ENCODE peak calls at places on chromosomes 6 and 20, in five cellular contexts. J is transverse colon, O is A549, Q is brain microvascular endothelial cell, V is IMR-90. G is an unnamed sample.

GRCh38 chr6:146883640-146884531 is 285.1 kb downstream of the ADGB start:
- DNase-seq in Q (no peak), V (no peak), J (no peak), O (no peak), G (no peak)

GRCh38 chr6:3643921-3644320 is 107.6 kb downstream of the PXDC1 start:
- DNase-seq in J (no peak), O (no peak), V (no peak), Q (no peak), G (no peak)

GRCh38 chr6:11364971-11365397 is 132.5 kb upstream of the NEDD9 start:
- DNase-seq in O (no peak), Q (peak; percentile 28), V (no peak), J (no peak), G (no peak)

GRCh38 chr6:96213768-96214167 is 198.0 kb downstream of the FUT9 start:
- DNase-seq in V (no peak), J (no peak), O (no peak), Q (no peak), G (no peak)

GRCh38 chr20:47810686-47811347 is 25.5 kb upstream of the SULF2 start:
- DNase-seq in V (no peak), O (no peak), J (no peak), Q (no peak), G (no peak)

GRCh38 chr20:37475258-37475657 is 45.8 kb upstream of the NNAT start:
- DNase-seq in Q (no peak), O (no peak), V (no peak), J (no peak), G (no peak)

GRCh38 chr6:75345413-75345812 is 60.8 kb upstream of the TMEM30A start:
- DNase-seq in J (no peak), O (no peak), Q (no peak), V (no peak), G (no peak)

GRCh38 chr20:37161830-37162549 is 17.1 kb upstream of the RPN2 start:
- DNase-seq in Q (no peak), V (no peak), O (no peak), J (no peak), G (no peak)

GRCh38 chr20:63224272-63225081 is 8.5 kb upstream of the YTHDF1 start:
- DNase-seq in O (peak; percentile 60), Q (peak; percentile 27), J (peak; percentile 22), V (peak; percentile 44), G (peak; percentile 81)

GRCh38 chr6:33585403-33586107 is 5.5 kb upstream of the BAK1 start:
- DNase-seq in Q (peak; percentile 56), V (peak; percentile 55), J (peak; percentile 91), O (peak; percentile 64), G (peak; percentile 72)

GRCh38 chr20:62804632-62805364 is at the start of gene OGFR:
- DNase-seq in O (no peak), V (peak; percentile 38), Q (no peak), J (peak; percentile 78), G (peak; percentile 57)

GRCh38 chr6:88569959-88570358 is 393.5 kb downstream of the RNGTT start:
- DNase-seq in Q (no peak), J (no peak), O (no peak), V (no peak), G (no peak)

GRCh38 chr6:82095091-82095490 is 152.5 kb downstream of the IBTK start:
- DNase-seq in J (no peak), O (no peak), V (no peak), Q (no peak), G (no peak)

GRCh38 chr20:52578559-52578958 is 387.0 kb upstream of the ZFP64 start:
- DNase-seq in Q (no peak), V (no peak), J (no peak), O (no peak), G (peak; percentile 44)

GRCh38 chr6:97586344-97586743 is 303.3 kb upstream of the MMS22L start:
- DNase-seq in J (no peak), Q (peak; percentile 3), O (no peak), V (peak; percentile 49), G (no peak)

GRCh38 chr6:119112856-119113530 is 34.5 kb upstream of the FAM184A start:
- DNase-seq in O (no peak), V (no peak), Q (no peak), J (no peak), G (no peak)

GRCh38 chr20:56911946-56912345 is 282.8 kb downstream of the TFAP2C start:
- DNase-seq in O (no peak), Q (no peak), V (no peak), J (no peak), G (no peak)

GRCh38 chr6:113490356-113490755 is 366.8 kb upstream of the MARCKS start:
- DNase-seq in J (no peak), O (no peak), V (no peak), Q (no peak), G (no peak)

GRCh38 chr6:97160280-97160679 is 122.7 kb downstream of the MMS22L start:
- DNase-seq in J (no peak), V (peak; percentile 4), O (no peak), Q (no peak), G (no peak)

GRCh38 chr6:44045672-44046015 is 81.6 kb downstream of the MRPL14 start:
- DNase-seq in J (no peak), O (no peak), V (no peak), Q (no peak), G (no peak)

GRCh38 chr6:47306887-47307286 is 2.8 kb downstream of the TNFRSF21 start:
- DNase-seq in J (no peak), V (no peak), O (no peak), Q (no peak), G (no peak)
- H3K4me3 ChIP-seq in J (no peak overlapping the region), V (no peak overlapping the region), O (no peak overlapping the region), Q (no peak overlapping the region), G (no peak overlapping the region)

GRCh38 chr20:3734111-3734843 is 1.8 kb downstream of the HSPA12B start:
- DNase-seq in V (no peak), Q (no peak), O (no peak), J (peak; percentile 46), G (no peak)
- H3K4me3 ChIP-seq in V (no peak overlapping the region), Q (no peak overlapping the region), O (no peak overlapping the region), J (no peak overlapping the region), G (no peak overlapping the region)

DNA sequence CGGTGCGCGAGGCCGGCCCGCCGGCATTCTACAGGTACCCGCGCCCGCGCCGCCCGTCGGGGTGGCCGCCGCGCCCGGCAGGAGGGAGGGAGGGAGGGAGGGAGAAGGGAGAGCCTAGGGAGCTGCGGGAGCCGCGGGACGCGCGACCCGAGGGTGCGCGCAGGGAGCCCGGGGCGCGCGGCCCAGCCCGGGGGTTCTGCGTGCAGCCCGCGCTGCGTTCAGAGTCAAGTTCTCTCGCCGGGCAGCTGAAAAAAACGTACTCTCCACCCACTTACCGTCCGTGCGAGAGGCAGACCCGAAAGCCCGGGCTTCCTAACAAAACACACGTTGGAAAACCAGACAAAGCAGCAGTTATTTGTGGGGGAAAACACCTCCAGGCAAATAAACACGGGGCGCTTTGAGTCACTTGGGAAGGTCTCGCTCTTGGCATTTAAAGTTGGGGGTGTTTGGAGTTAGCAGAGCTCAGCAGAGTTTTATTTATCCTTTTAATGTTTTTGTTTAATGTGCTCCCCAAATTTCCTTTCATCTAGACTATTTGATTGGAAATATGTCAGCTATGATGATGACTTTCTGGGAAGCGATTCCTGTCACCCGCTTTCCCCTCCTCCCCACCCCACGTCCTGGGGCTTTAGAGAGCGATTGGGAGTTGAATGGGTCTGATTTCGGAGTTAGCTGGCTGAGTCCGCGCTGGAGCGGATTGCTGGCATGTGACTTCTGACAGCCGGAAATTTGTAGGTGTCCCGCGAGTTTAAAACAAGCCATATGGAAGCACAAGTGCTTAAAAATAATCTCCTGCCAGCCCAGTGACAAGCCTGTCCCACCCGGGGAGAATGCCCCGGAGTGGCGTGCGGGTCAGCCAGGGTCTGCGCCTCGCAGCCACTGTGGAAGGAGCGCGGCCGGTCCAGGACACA is 1.1 kb downstream of the ESR1 start:
- DNase-seq in J (no peak), Q (no peak), V (no peak), O (no peak), G (no peak)
- H3K4me3 ChIP-seq in J (no peak overlapping the region), Q (peak overlapping the region; percentile 36), V (no peak overlapping the region), O (peak overlapping the region; percentile 30), G (peak overlapping the region; percentile 56)

GRCh38 chr20:34874094-34874654 is 1.5 kb upstream of the GGT7 start:
- DNase-seq in V (peak; percentile 87), Q (peak; percentile 84), J (peak; percentile 88), O (peak; percentile 87), G (peak; percentile 84)

GRCh38 chr20:34873583-34874093 is 982 bp upstream of the GGT7 start:
- DNase-seq in Q (no peak), J (no peak), O (no peak), V (no peak), G (no peak)

GRCh38 chr20:34871320-34871926 is 1.2 kb downstream of the GGT7 start:
- DNase-seq in O (no peak), Q (no peak), J (no peak), V (no peak), G (no peak)

GRCh38 chr20:34872604-34873224 is at the start of gene GGT7:
- DNase-seq in J (peak; percentile 90), O (peak; percentile 86), V (peak; percentile 69), Q (peak; percentile 41), G (peak; percentile 78)

GRCh38 chr20:34871966-34872603 is 571 bp downstream of the GGT7 start:
- DNase-seq in O (no peak), J (no peak), V (no peak), Q (no peak), G (no peak)
- H3K4me3 ChIP-seq in O (peak overlapping the region; percentile 75), J (peak overlapping the region; percentile 44), V (peak overlapping the region; percentile 62), Q (peak overlapping the region; percentile 67), G (peak overlapping the region; percentile 73)